ENCODE peak calls at places on chromosomes 5 and 9, in ten cellular contexts. E is fibroblast of the aortic adventitia; I is HCT116; X is AG10803; O is CD8-positive, alpha-beta T cell; G is brain microvascular endothelial cell; R is omental fat pad; Q is mucosa of descending colon; A is upper lobe of right lung; S is H9. N is an unnamed sample.

GRCh38 chr5:142357469-142358090 is 32.8 kb upstream of the SPRY4 start:
- DNase-seq in E (peak; percentile 22), I (no peak), X (peak; percentile 9), O (no peak), G (peak; percentile 11), R (no peak), Q (no peak), A (no peak), S (no peak), N (no peak)

GRCh38 chr5:28104080-28104479 is 1065.7 kb upstream of the CDH9 start:
- DNase-seq in E (no peak), I (no peak), X (no peak), O (no peak), G (no peak), R (no peak), Q (no peak), A (no peak), S (no peak), N (no peak)

GRCh38 chr5:84382363-84383295 is 2.1 kb downstream of the EDIL3 start:
- DNase-seq in E (peak; percentile 64), I (no peak), X (peak; percentile 24), O (no peak), G (peak; percentile 59), R (no peak), Q (peak; percentile 76), A (peak; percentile 72), S (peak; percentile 69), N (peak; percentile 33)

GRCh38 chr5:65874241-65874640 is 52.1 kb upstream of the ERBIN start:
- DNase-seq in E (peak; percentile 66), I (no peak), X (peak; percentile 31), O (no peak), G (peak; percentile 11), R (no peak), Q (no peak), A (no peak), S (no peak), N (no peak)

GRCh38 chr9:35696520-35697215 is 6.9 kb upstream of the TPM2 start:
- DNase-seq in E (peak; percentile 56), I (peak; percentile 37), X (no peak), O (peak; percentile 34), G (no peak), R (no peak), Q (no peak), A (no peak), S (peak; percentile 80), N (peak; percentile 42)

GRCh38 chr9:38681747-38682227 is 38.1 kb downstream of the FAM240B start:
- DNase-seq in E (peak; percentile 61), I (no peak), X (peak; percentile 72), O (no peak), G (peak; percentile 84), R (no peak), Q (no peak), A (no peak), S (no peak), N (no peak)

GRCh38 chr5:102794047-102794446 is 38.9 kb downstream of the PAM start:
- DNase-seq in E (no peak), I (no peak), X (no peak), O (no peak), G (no peak), R (no peak), Q (no peak), A (no peak), S (no peak), N (no peak)

GRCh38 chr9:95819636-95820035 is 55.9 kb upstream of the ERCC6L2 start:
- DNase-seq in E (no peak), I (no peak), X (no peak), O (no peak), G (no peak), R (no peak), Q (no peak), A (no peak), S (no peak), N (no peak)

GRCh38 chr9:129182625-129183494 is 4.8 kb upstream of the IER5L start:
- DNase-seq in E (peak; percentile 17), I (no peak), X (no peak), O (no peak), G (no peak), R (no peak), Q (peak; percentile 66), A (no peak), S (peak; percentile 85), N (peak; percentile 38)

DNA sequence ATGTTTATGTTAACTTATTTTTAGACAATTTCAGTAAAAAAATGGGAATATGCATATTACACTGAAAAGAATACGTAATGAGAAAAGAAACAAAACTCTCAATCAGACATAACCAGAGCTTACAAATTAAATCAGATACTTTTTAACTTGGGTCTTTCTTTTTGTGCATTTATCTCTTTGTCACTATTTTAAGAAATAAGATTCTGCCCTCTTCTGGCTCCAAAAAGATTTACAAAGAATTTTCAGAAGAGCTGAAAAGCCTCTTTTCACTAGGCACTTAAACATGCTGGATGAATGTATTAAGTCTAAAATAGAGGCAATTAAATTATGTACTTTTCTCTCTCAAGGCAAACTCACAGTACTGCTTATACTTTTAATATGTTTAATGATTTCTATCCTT is 55.5 kb downstream of the CEP120 start:
- DNase-seq in E (peak; percentile 57), I (no peak), X (peak; percentile 25), O (no peak), G (no peak), R (no peak), Q (no peak), A (no peak), S (no peak), N (no peak)
- TF ChIP-seq CTCF in E (peak; percentile 42), I (peak; percentile 25), X (peak; percentile 50), O (peak; percentile 14), G (no peak), R (no peak), Q (no peak), A (peak; percentile 34), S (peak; percentile 58), N (peak; percentile 55)

GRCh38 chr5:161966544-161966943 is 101.0 kb upstream of the GABRG2 start:
- DNase-seq in E (no peak), I (no peak), X (no peak), O (no peak), G (no peak), R (no peak), Q (no peak), A (no peak), S (no peak), N (no peak)
- TF ChIP-seq CTCF in E (no peak), I (no peak), X (no peak), O (no peak), G (no peak), R (no peak), Q (no peak), A (peak; percentile 35), S (peak; percentile 70), N (peak; percentile 53)

DNA sequence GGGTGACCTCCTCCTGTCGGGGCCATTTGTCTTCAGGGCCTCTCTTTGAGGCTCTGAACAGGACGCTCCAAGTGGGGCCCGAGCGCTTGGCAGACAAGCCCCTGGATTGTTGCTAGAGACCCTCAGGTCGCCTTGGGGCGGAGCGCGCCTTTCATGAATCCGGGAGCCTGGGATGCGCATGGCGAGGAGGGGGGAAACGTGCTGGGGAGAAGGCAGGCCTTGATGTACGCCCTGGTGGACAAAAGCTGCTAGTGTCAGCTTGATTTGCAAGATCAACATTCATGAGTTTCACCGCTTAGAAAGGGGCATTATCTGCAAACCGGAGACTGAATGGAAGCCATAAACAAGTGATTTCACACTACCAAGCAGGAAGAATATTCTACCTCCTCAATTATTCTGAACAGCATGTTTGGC is 226.3 kb downstream of the SMARCA2 start:
- DNase-seq in E (no peak), I (no peak), X (peak; percentile 78), O (no peak), G (peak; percentile 83), R (no peak), Q (peak; percentile 49), A (peak; percentile 63), S (peak; percentile 92), N (peak; percentile 34)
- TF ChIP-seq CTCF in E (peak; percentile 31), I (no peak), X (peak; percentile 44), O (no peak), G (peak; percentile 77), R (no peak), Q (no peak), A (peak; percentile 37), S (peak; percentile 76), N (peak; percentile 66)

GRCh38 chr5:155004138-155004744 is 9.3 kb upstream of the KIF4B start:
- DNase-seq in E (peak; percentile 5), I (peak; percentile 31), X (no peak), O (no peak), G (no peak), R (no peak), Q (no peak), A (no peak), S (peak; percentile 76), N (no peak)
- TF ChIP-seq CTCF in E (peak; percentile 35), I (peak; percentile 69), X (peak; percentile 49), O (no peak), G (peak; percentile 40), R (no peak), Q (no peak), A (peak; percentile 52), S (peak; percentile 74), N (peak; percentile 46)

GRCh38 chr9:136564379-136564988 is 18.6 kb upstream of the NOTCH1 start:
- DNase-seq in E (peak; percentile 68), I (no peak), X (peak; percentile 88), O (no peak), G (peak; percentile 65), R (no peak), Q (peak; percentile 80), A (peak; percentile 92), S (no peak), N (no peak)
- TF ChIP-seq CTCF in E (peak; percentile 26), I (no peak), X (peak; percentile 40), O (no peak), G (peak; percentile 36), R (no peak), Q (no peak), A (peak; percentile 45), S (no peak), N (no peak)